ENCODE peak calls at places on chromosomes 5 and 9, in ten cellular contexts. R is stimulated activated CD8-positive, alpha-beta memory T cell treated with anti-CD3 and anti-CD28 coated beads, Interleukin-15, amount 100 ng/mL, for 1 hour; A is lower lobe of right lung; X is colonic mucosa; S is NCI-H774; U is adrenal gland; D is activated T-cell treated with anti-CD3 and anti-CD28 coated beads for 1 hour; M is caudate nucleus; H is uterus; L is stimulated activated naive CD4-positive, alpha-beta T cell. Q is an unnamed sample.

GRCh38 chr5:158313739-158314464 is 455.0 kb upstream of the CLINT1 start:
- DNase-seq in R (no peak), A (no peak), X (no peak), S (no peak), U (no peak), D (no peak), M (no peak), H (no peak), L (no peak), Q (no peak)

GRCh38 chr9:79477241-79477830 is 94.4 kb upstream of the TLE4 start:
- DNase-seq in R (no peak), A (no peak), X (no peak), S (no peak), U (no peak), D (no peak), M (no peak), H (no peak), L (no peak), Q (no peak)

GRCh38 chr5:135141303-135142268 is 107.6 kb upstream of the PITX1 start:
- DNase-seq in R (no peak), A (no peak), X (peak), S (peak), U (peak), D (no peak), M (no peak), H (no peak), L (no peak), Q (no peak)

GRCh38 chr5:170293273-170293672 is 4.3 kb downstream of the LCP2 start:
- DNase-seq in R (no peak), A (peak), X (peak), S (no peak), U (no peak), D (no peak), M (no peak), H (no peak), L (no peak), Q (no peak)

GRCh38 chr9:132069046-132069898 is 10.4 kb downstream of the MED27 start:
- DNase-seq in R (no peak), A (no peak), X (no peak), S (no peak), U (no peak), D (no peak), M (no peak), H (no peak), L (no peak), Q (peak)

GRCh38 chr9:22622823-22623222 is 176.2 kb downstream of the DMRTA1 start:
- DNase-seq in R (no peak), A (no peak), X (no peak), S (no peak), U (no peak), D (no peak), M (no peak), H (no peak), L (no peak), Q (no peak)

GRCh38 chr5:122170630-122171029 is 41.3 kb downstream of the ZNF474 start:
- DNase-seq in R (no peak), A (no peak), X (no peak), S (no peak), U (no peak), D (no peak), M (no peak), H (no peak), L (no peak), Q (no peak)

GRCh38 chr9:129849901-129850300 is 14.6 kb downstream of the USP20 start:
- DNase-seq in R (no peak), A (no peak), X (no peak), S (no peak), U (no peak), D (no peak), M (no peak), H (no peak), L (no peak), Q (no peak)

GRCh38 chr9:89413963-89414638 is 83.8 kb downstream of the SEMA4D start:
- DNase-seq in R (no peak), A (no peak), X (no peak), S (no peak), U (peak), D (no peak), M (no peak), H (no peak), L (no peak), Q (no peak)

GRCh38 chr9:37990404-37991015 is 78.5 kb downstream of the SHB start:
- DNase-seq in R (no peak), A (no peak), X (no peak), S (no peak), U (no peak), D (no peak), M (no peak), H (no peak), L (no peak), Q (no peak)

GRCh38 chr5:4547547-4547946 is 592.6 kb upstream of the ADAMTS16 start:
- DNase-seq in R (no peak), A (no peak), X (no peak), S (no peak), U (no peak), D (no peak), M (no peak), H (no peak), L (no peak), Q (no peak)

GRCh38 chr9:127903557-127904475 is 4.4 kb upstream of the ST6GALNAC6 start:
- DNase-seq in R (peak), A (peak), X (peak), S (no peak), U (peak), D (peak), M (no peak), H (no peak), L (no peak), Q (no peak)

GRCh38 chr5:125372694-125373621 is 626.5 kb upstream of the ZNF608 start:
- DNase-seq in R (no peak), A (no peak), X (no peak), S (peak), U (no peak), D (no peak), M (no peak), H (no peak), L (no peak), Q (peak)

GRCh38 chr9:78806492-78807160 is 509.7 kb downstream of the PSAT1 start:
- DNase-seq in R (no peak), A (no peak), X (no peak), S (no peak), U (no peak), D (no peak), M (no peak), H (no peak), L (no peak), Q (no peak)

GRCh38 chr5:179504191-179504590 is 46.2 kb upstream of the RUFY1 start:
- DNase-seq in R (no peak), A (no peak), X (no peak), S (no peak), U (no peak), D (no peak), M (no peak), H (no peak), L (no peak), Q (no peak)

GRCh38 chr5:113109344-113109743 is 132.7 kb downstream of the DCP2 start:
- DNase-seq in R (no peak), A (no peak), X (no peak), S (no peak), U (no peak), D (no peak), M (no peak), H (no peak), L (no peak), Q (no peak)

GRCh38 chr9:123406691-123407536 is 50.9 kb downstream of the CRB2 start:
- DNase-seq in R (no peak), A (no peak), X (no peak), S (peak), U (no peak), D (no peak), M (no peak), H (no peak), L (no peak), Q (no peak)

GRCh38 chr5:93583799-93584530 is 943 bp downstream of the NR2F1 start:
- DNase-seq in R (no peak), A (peak), X (no peak), S (peak), U (peak), D (no peak), M (no peak), H (peak), L (no peak), Q (peak)

GRCh38 chr5:149265559-149265958 is 6.1 kb upstream of the AFAP1L1 start:
- DNase-seq in R (no peak), A (no peak), X (no peak), S (no peak), U (no peak), D (no peak), M (no peak), H (no peak), L (no peak), Q (peak)

GRCh38 chr5:137395011-137395755 is 103.9 kb downstream of the SPOCK1 start:
- DNase-seq in R (no peak), A (no peak), X (no peak), S (peak), U (no peak), D (no peak), M (no peak), H (no peak), L (no peak), Q (peak)

GRCh38 chr5:90301248-90301647 is 108.3 kb downstream of the CETN3 start:
- DNase-seq in R (no peak), A (no peak), X (no peak), S (no peak), U (no peak), D (no peak), M (no peak), H (no peak), L (no peak), Q (no peak)

GRCh38 chr9:136259836-136260235 is 14.2 kb upstream of the QSOX2 start:
- DNase-seq in R (no peak), A (no peak), X (no peak), S (no peak), U (no peak), D (no peak), M (no peak), H (no peak), L (no peak), Q (no peak)

GRCh38 chr9:99582768-99583167 is 238.9 kb upstream of the NR4A3 start:
- DNase-seq in R (no peak), A (no peak), X (no peak), S (no peak), U (no peak), D (no peak), M (no peak), H (no peak), L (no peak), Q (no peak)

GRCh38 chr5:137887831-137888230 is 1.4 kb upstream of the PKD2L2 start:
- DNase-seq in R (no peak), A (no peak), X (no peak), S (no peak), U (no peak), D (no peak), M (no peak), H (no peak), L (no peak), Q (no peak)

GRCh38 chr9:97980479-97980803 is 2.7 kb upstream of the ANP32B start:
- DNase-seq in R (no peak), A (no peak), X (peak), S (no peak), U (no peak), D (no peak), M (no peak), H (peak), L (no peak), Q (no peak)

GRCh38 chr5:117165068-117165467 is 590.4 kb upstream of the SEMA6A start:
- DNase-seq in R (no peak), A (no peak), X (no peak), S (no peak), U (no peak), D (no peak), M (no peak), H (no peak), L (no peak), Q (no peak)

GRCh38 chr5:74765201-74765600 is 1.7 kb downstream of the GFM2 start:
- DNase-seq in R (no peak), A (no peak), X (no peak), S (peak), U (no peak), D (no peak), M (no peak), H (no peak), L (no peak), Q (no peak)

GRCh38 chr5:147188200-147189108 is 46.4 kb upstream of the STK32A start:
- DNase-seq in R (peak), A (no peak), X (peak), S (peak), U (peak), D (peak), M (no peak), H (peak), L (peak), Q (peak)

GRCh38 chr5:177527595-177527994 is 10.8 kb upstream of the DDX41 start:
- DNase-seq in R (no peak), A (no peak), X (no peak), S (no peak), U (no peak), D (no peak), M (no peak), H (no peak), L (no peak), Q (no peak)

GRCh38 chr5:9782806-9783560 is 152.8 kb upstream of the TAS2R1 start:
- DNase-seq in R (no peak), A (no peak), X (peak), S (no peak), U (no peak), D (no peak), M (no peak), H (no peak), L (no peak), Q (peak)

GRCh38 chr9:95509851-95510529 is 6.8 kb downstream of the PTCH1 start:
- DNase-seq in R (no peak), A (no peak), X (peak), S (no peak), U (peak), D (no peak), M (no peak), H (no peak), L (no peak), Q (peak)

GRCh38 chr5:66197764-66198405 is 53.8 kb downstream of the SREK1 start:
- DNase-seq in R (no peak), A (no peak), X (no peak), S (no peak), U (no peak), D (no peak), M (no peak), H (no peak), L (no peak), Q (no peak)

GRCh38 chr5:60788863-60789513 is 55.1 kb downstream of the ELOVL7 start:
- DNase-seq in R (no peak), A (no peak), X (no peak), S (no peak), U (no peak), D (no peak), M (no peak), H (no peak), L (no peak), Q (no peak)

GRCh38 chr9:76219555-76220151 is 174.6 kb downstream of the RFK start:
- DNase-seq in R (no peak), A (no peak), X (no peak), S (no peak), U (no peak), D (no peak), M (no peak), H (no peak), L (no peak), Q (no peak)

GRCh38 chr5:16857635-16858034 is 78.5 kb downstream of the MYO10 start:
- DNase-seq in R (no peak), A (peak), X (no peak), S (no peak), U (no peak), D (no peak), M (no peak), H (no peak), L (no peak), Q (no peak)

GRCh38 chr9:109940536-109940935 is 160.5 kb downstream of the PALM2AKAP2 start:
- DNase-seq in R (no peak), A (no peak), X (no peak), S (no peak), U (no peak), D (no peak), M (no peak), H (no peak), L (no peak), Q (no peak)

GRCh38 chr5:163135849-163136248 is 301.5 kb upstream of the CCNG1 start:
- DNase-seq in R (no peak), A (no peak), X (no peak), S (no peak), U (no peak), D (no peak), M (no peak), H (no peak), L (no peak), Q (no peak)